ENCODE peak calls at places on chromosomes 7 and 10, in four cellular contexts. C, J, Z and L are unnamed samples.

GRCh38 chr10:48450233-48450810 is 143.8 kb downstream of the MAPK8 start:
- DNase-seq in Z (no peak), J (no peak), C (no peak), L (no peak)

GRCh38 chr7:88480901-88481300 is 174.2 kb upstream of the STEAP4 start:
- DNase-seq in Z (no peak), C (no peak), J (peak; percentile 42), L (no peak)

GRCh38 chr10:122494173-122494820 is 32.9 kb downstream of the HTRA1 start:
- DNase-seq in Z (no peak), J (no peak), C (no peak), L (no peak)

GRCh38 chr10:70084189-70084588 is 31.5 kb downstream of the MACROH2A2 start:
- DNase-seq in C (no peak), Z (no peak), J (no peak), L (no peak)

GRCh38 chr7:2104107-2104710 is 128.5 kb downstream of the MAD1L1 start:
- DNase-seq in Z (peak; percentile 57), C (peak; percentile 88), J (peak; percentile 75), L (peak; percentile 87)

GRCh38 chr7:151123485-151124204 is 37.4 kb downstream of the AGAP3 start:
- DNase-seq in Z (peak; percentile 74), C (peak; percentile 85), J (peak; percentile 88), L (peak; percentile 88)

GRCh38 chr7:90625562-90625961 is 29.4 kb downstream of the CDK14 start:
- DNase-seq in Z (no peak), J (peak; percentile 11), C (peak; percentile 42), L (no peak)

GRCh38 chr10:63666836-63667383 is 145.7 kb downstream of the REEP3 start:
- DNase-seq in C (no peak), J (no peak), Z (no peak), L (no peak)

GRCh38 chr7:112484671-112485097 is 3.9 kb downstream of the LSMEM1 start:
- DNase-seq in C (peak; percentile 49), J (no peak), Z (no peak), L (no peak)

GRCh38 chr7:46810986-46811385 is 770.9 kb downstream of the TNS3 start:
- DNase-seq in J (no peak), C (no peak), Z (no peak), L (no peak)
- H3K27ac ChIP-seq in J (no peak overlapping the region), C (no peak overlapping the region), Z (no peak overlapping the region), L (no peak overlapping the region)

GRCh38 chr7:355568-355967 is 65.6 kb downstream of the FOXL3 start:
- DNase-seq in C (no peak), Z (no peak), J (no peak), L (no peak)
- H3K9me3 ChIP-seq in C (no peaks in the 10 kb centered on the region), Z (no peaks in the 10 kb centered on the region), J (no peaks in the 10 kb centered on the region), L (no peaks in the 10 kb centered on the region)

GRCh38 chr10:50452603-50453002 is 171.2 kb downstream of the SGMS1 start:
- DNase-seq in Z (no peak), J (no peak), C (no peak), L (no peak)
- H3K27ac ChIP-seq in Z (no peak overlapping the region), J (no peak overlapping the region), C (no peak overlapping the region), L (no peak overlapping the region)

GRCh38 chr7:39712746-39713145 is 89.4 kb downstream of the RALA start:
- DNase-seq in C (no peak), J (no peak), Z (no peak), L (no peak)
- H3K9me3 ChIP-seq in C (no peaks in the 10 kb centered on the region), J (peaks cover 19% of the 10 kb centered on the region), Z (peaks cover 28% of the 10 kb centered on the region), L (peaks cover 18% of the 10 kb centered on the region)

GRCh38 chr7:135684699-135685098 is 22.4 kb downstream of the STMP1 start:
- DNase-seq in Z (no peak), C (no peak), J (no peak), L (no peak)
- H3K27ac ChIP-seq in Z (no peak overlapping the region), C (no peak overlapping the region), J (no peak overlapping the region), L (no peak overlapping the region)

GRCh38 chr7:135160098-135160857 is 10.2 kb downstream of the CYREN start:
- DNase-seq in C (no peak), J (no peak), Z (no peak), L (no peak)
- H3K9me3 ChIP-seq in C (no peaks in the 10 kb centered on the region), J (peaks cover 9% of the 10 kb centered on the region), Z (peaks cover 25% of the 10 kb centered on the region), L (peaks cover 17% of the 10 kb centered on the region)